ENCODE peak calls at places on chromosomes 6 and 20, in seven cellular contexts. One of them, this sample, is unnamed.

GRCh38 chr6:135182993-135183531 is 2.0 kb downstream of the MYB start:
- DNase-seq in PC-9: peak; percentile 3
- DNase-seq in EL: peak; percentile 12
- DNase-seq in fibroblast of gingiva: no peak
- DNase-seq in HFFc6: no peak
- DNase-seq in activated naive CD4-positive, alpha-beta T cell treated with anti-CD3 and anti-CD28 coated beads, Interleukin-2, amount 50 U/mL, for 72 hours: peak; percentile 86
- DNase-seq in T-helper 2 cell: peak; percentile 64
- DNase-seq in this sample: peak; percentile 70

GRCh38 chr6:112036088-112036637 is 17.7 kb upstream of the CCN6 start:
- DNase-seq in PC-9: no peak
- DNase-seq in EL: no peak
- DNase-seq in fibroblast of gingiva: no peak
- DNase-seq in HFFc6: no peak
- DNase-seq in activated naive CD4-positive, alpha-beta T cell treated with anti-CD3 and anti-CD28 coated beads, Interleukin-2, amount 50 U/mL, for 72 hours: no peak
- DNase-seq in T-helper 2 cell: no peak
- DNase-seq in this sample: no peak

GRCh38 chr20:53918010-53918311 is 152.4 kb downstream of the BCAS1 start:
- DNase-seq in PC-9: no peak
- DNase-seq in EL: no peak
- DNase-seq in fibroblast of gingiva: no peak
- DNase-seq in HFFc6: no peak
- DNase-seq in activated naive CD4-positive, alpha-beta T cell treated with anti-CD3 and anti-CD28 coated beads, Interleukin-2, amount 50 U/mL, for 72 hours: no peak
- DNase-seq in T-helper 2 cell: no peak
- DNase-seq in this sample: no peak

GRCh38 chr6:15148356-15149058 is 97.4 kb upstream of the JARID2 start:
- DNase-seq in PC-9: peak; percentile 93
- DNase-seq in EL: peak; percentile 70
- DNase-seq in fibroblast of gingiva: peak; percentile 67
- DNase-seq in HFFc6: peak; percentile 44
- DNase-seq in activated naive CD4-positive, alpha-beta T cell treated with anti-CD3 and anti-CD28 coated beads, Interleukin-2, amount 50 U/mL, for 72 hours: no peak
- DNase-seq in T-helper 2 cell: no peak
- DNase-seq in this sample: no peak

GRCh38 chr6:46637145-46637544 is 15.5 kb downstream of the CYP39A1 start:
- DNase-seq in PC-9: peak; percentile 80
- DNase-seq in EL: peak; percentile 3
- DNase-seq in fibroblast of gingiva: peak; percentile 95
- DNase-seq in HFFc6: peak; percentile 29
- DNase-seq in activated naive CD4-positive, alpha-beta T cell treated with anti-CD3 and anti-CD28 coated beads, Interleukin-2, amount 50 U/mL, for 72 hours: no peak
- DNase-seq in T-helper 2 cell: no peak
- DNase-seq in this sample: no peak

GRCh38 chr6:153947817-153948447 is 91.1 kb upstream of the OPRM1 start:
- DNase-seq in PC-9: no peak
- DNase-seq in EL: peak; percentile 6
- DNase-seq in fibroblast of gingiva: no peak
- DNase-seq in HFFc6: peak; percentile 18
- DNase-seq in activated naive CD4-positive, alpha-beta T cell treated with anti-CD3 and anti-CD28 coated beads, Interleukin-2, amount 50 U/mL, for 72 hours: no peak
- DNase-seq in T-helper 2 cell: no peak
- DNase-seq in this sample: peak; percentile 8

GRCh38 chr20:19205999-19206398 is 6.4 kb upstream of the SLC24A3 start:
- DNase-seq in PC-9: no peak
- DNase-seq in EL: peak; percentile 57
- DNase-seq in fibroblast of gingiva: peak; percentile 44
- DNase-seq in HFFc6: peak; percentile 21
- DNase-seq in activated naive CD4-positive, alpha-beta T cell treated with anti-CD3 and anti-CD28 coated beads, Interleukin-2, amount 50 U/mL, for 72 hours: no peak
- DNase-seq in T-helper 2 cell: peak; percentile 26
- DNase-seq in this sample: peak; percentile 71

GRCh38 chr6:29947292-29947980 is 5.1 kb downstream of the HLA-A start:
- DNase-seq in PC-9: no peak
- DNase-seq in EL: peak; percentile 38
- DNase-seq in fibroblast of gingiva: no peak
- DNase-seq in HFFc6: no peak
- DNase-seq in activated naive CD4-positive, alpha-beta T cell treated with anti-CD3 and anti-CD28 coated beads, Interleukin-2, amount 50 U/mL, for 72 hours: no peak
- DNase-seq in T-helper 2 cell: peak; percentile 17
- DNase-seq in this sample: no peak

GRCh38 chr6:20211037-20211940 is 980 bp downstream of the MBOAT1 start:
- DNase-seq in PC-9: peak; percentile 72
- DNase-seq in EL: peak; percentile 46
- DNase-seq in fibroblast of gingiva: no peak
- DNase-seq in HFFc6: peak; percentile 37
- DNase-seq in activated naive CD4-positive, alpha-beta T cell treated with anti-CD3 and anti-CD28 coated beads, Interleukin-2, amount 50 U/mL, for 72 hours: no peak
- DNase-seq in T-helper 2 cell: no peak
- DNase-seq in this sample: no peak

GRCh38 chr6:112951829-112952228 is 604.7 kb downstream of the RFPL4B start:
- DNase-seq in PC-9: no peak
- DNase-seq in EL: no peak
- DNase-seq in fibroblast of gingiva: no peak
- DNase-seq in HFFc6: no peak
- DNase-seq in activated naive CD4-positive, alpha-beta T cell treated with anti-CD3 and anti-CD28 coated beads, Interleukin-2, amount 50 U/mL, for 72 hours: no peak
- DNase-seq in T-helper 2 cell: no peak
- DNase-seq in this sample: peak; percentile 7

GRCh38 chr6:1524040-1524480 is 85.7 kb upstream of the FOXC1 start:
- DNase-seq in PC-9: no peak
- DNase-seq in EL: peak; percentile 64
- DNase-seq in fibroblast of gingiva: peak; percentile 27
- DNase-seq in HFFc6: no peak
- DNase-seq in activated naive CD4-positive, alpha-beta T cell treated with anti-CD3 and anti-CD28 coated beads, Interleukin-2, amount 50 U/mL, for 72 hours: peak; percentile 81
- DNase-seq in T-helper 2 cell: peak; percentile 74
- DNase-seq in this sample: no peak

GRCh38 chr6:127539292-127539691 is 20.2 kb upstream of the MTCL3 start:
- DNase-seq in PC-9: peak; percentile 40
- DNase-seq in EL: peak; percentile 13
- DNase-seq in fibroblast of gingiva: peak; percentile 32
- DNase-seq in HFFc6: no peak
- DNase-seq in activated naive CD4-positive, alpha-beta T cell treated with anti-CD3 and anti-CD28 coated beads, Interleukin-2, amount 50 U/mL, for 72 hours: no peak
- DNase-seq in T-helper 2 cell: no peak
- DNase-seq in this sample: peak; percentile 22

GRCh38 chr6:5084192-5084786 is 852 bp upstream of the PPP1R3G start:
- DNase-seq in PC-9: no peak
- DNase-seq in EL: no peak
- DNase-seq in fibroblast of gingiva: no peak
- DNase-seq in HFFc6: no peak
- DNase-seq in activated naive CD4-positive, alpha-beta T cell treated with anti-CD3 and anti-CD28 coated beads, Interleukin-2, amount 50 U/mL, for 72 hours: no peak
- DNase-seq in T-helper 2 cell: no peak
- DNase-seq in this sample: no peak

GRCh38 chr20:23640018-23640872 is 2.5 kb upstream of the CST3 start:
- DNase-seq in PC-9: no peak
- DNase-seq in EL: no peak
- DNase-seq in fibroblast of gingiva: no peak
- DNase-seq in HFFc6: no peak
- DNase-seq in activated naive CD4-positive, alpha-beta T cell treated with anti-CD3 and anti-CD28 coated beads, Interleukin-2, amount 50 U/mL, for 72 hours: no peak
- DNase-seq in T-helper 2 cell: no peak
- DNase-seq in this sample: no peak

GRCh38 chr20:45336530-45337366 is 11.5 kb downstream of the SDC4 start:
- DNase-seq in PC-9: peak; percentile 89
- DNase-seq in EL: peak; percentile 96
- DNase-seq in fibroblast of gingiva: peak; percentile 77
- DNase-seq in HFFc6: peak; percentile 98
- DNase-seq in activated naive CD4-positive, alpha-beta T cell treated with anti-CD3 and anti-CD28 coated beads, Interleukin-2, amount 50 U/mL, for 72 hours: no peak
- DNase-seq in T-helper 2 cell: no peak
- DNase-seq in this sample: no peak

GRCh38 chr6:150072201-150072600 is 3.3 kb upstream of the ULBP3 start:
- DNase-seq in PC-9: peak; percentile 85
- DNase-seq in EL: peak; percentile 63
- DNase-seq in fibroblast of gingiva: no peak
- DNase-seq in HFFc6: peak; percentile 42
- DNase-seq in activated naive CD4-positive, alpha-beta T cell treated with anti-CD3 and anti-CD28 coated beads, Interleukin-2, amount 50 U/mL, for 72 hours: no peak
- DNase-seq in T-helper 2 cell: no peak
- DNase-seq in this sample: no peak

GRCh38 chr6:94394822-94395221 is 975.5 kb upstream of the EPHA7 start:
- DNase-seq in PC-9: no peak
- DNase-seq in EL: no peak
- DNase-seq in fibroblast of gingiva: no peak
- DNase-seq in HFFc6: no peak
- DNase-seq in activated naive CD4-positive, alpha-beta T cell treated with anti-CD3 and anti-CD28 coated beads, Interleukin-2, amount 50 U/mL, for 72 hours: no peak
- DNase-seq in T-helper 2 cell: no peak
- DNase-seq in this sample: no peak

GRCh38 chr6:98335594-98335993 is 498.8 kb upstream of the POU3F2 start:
- DNase-seq in PC-9: no peak
- DNase-seq in EL: no peak
- DNase-seq in fibroblast of gingiva: no peak
- DNase-seq in HFFc6: no peak
- DNase-seq in activated naive CD4-positive, alpha-beta T cell treated with anti-CD3 and anti-CD28 coated beads, Interleukin-2, amount 50 U/mL, for 72 hours: no peak
- DNase-seq in T-helper 2 cell: no peak
- DNase-seq in this sample: no peak

GRCh38 chr6:42279144-42279781 is 61.6 kb upstream of the MRPS10 start:
- DNase-seq in PC-9: no peak
- DNase-seq in EL: peak; percentile 58
- DNase-seq in fibroblast of gingiva: no peak
- DNase-seq in HFFc6: peak; percentile 44
- DNase-seq in activated naive CD4-positive, alpha-beta T cell treated with anti-CD3 and anti-CD28 coated beads, Interleukin-2, amount 50 U/mL, for 72 hours: no peak
- DNase-seq in T-helper 2 cell: no peak
- DNase-seq in this sample: no peak

GRCh38 chr6:166252601-166253000 is 55.6 kb downstream of the PRR18 start:
- DNase-seq in PC-9: no peak
- DNase-seq in EL: no peak
- DNase-seq in fibroblast of gingiva: no peak
- DNase-seq in HFFc6: no peak
- DNase-seq in activated naive CD4-positive, alpha-beta T cell treated with anti-CD3 and anti-CD28 coated beads, Interleukin-2, amount 50 U/mL, for 72 hours: no peak
- DNase-seq in T-helper 2 cell: no peak
- DNase-seq in this sample: no peak

GRCh38 chr6:16511048-16511660 is 250.1 kb downstream of the ATXN1 start:
- DNase-seq in PC-9: no peak
- DNase-seq in EL: peak; percentile 53
- DNase-seq in fibroblast of gingiva: peak; percentile 27
- DNase-seq in HFFc6: peak; percentile 29
- DNase-seq in activated naive CD4-positive, alpha-beta T cell treated with anti-CD3 and anti-CD28 coated beads, Interleukin-2, amount 50 U/mL, for 72 hours: no peak
- DNase-seq in T-helper 2 cell: no peak
- DNase-seq in this sample: peak; percentile 6

This sample was measured in NCI-H1436.